ENCODE peak calls at places on chromosome 20, in five cellular contexts. One of them, this sample, is unnamed.

GRCh38 chr20:10113746-10114145 is 79.0 kb downstream of the ANKEF1 start:
- DNase-seq in GM13977: no peak
- DNase-seq in T-cell: no peak
- DNase-seq in AG20443: no peak
- DNase-seq in RWPE1: no peak
- DNase-seq in this sample: no peak

GRCh38 chr20:37941332-37941731 is 38.4 kb downstream of the VSTM2L start:
- DNase-seq in AG20443: peak
- DNase-seq in GM13977: no peak
- DNase-seq in T-cell: no peak
- DNase-seq in RWPE1: no peak
- DNase-seq in this sample: no peak

GRCh38 chr20:17491488-17491887 is 39.7 kb downstream of the BFSP1 start:
- DNase-seq in RWPE1: no peak
- DNase-seq in T-cell: no peak
- DNase-seq in AG20443: no peak
- DNase-seq in GM13977: no peak
- DNase-seq in this sample: no peak

GRCh38 chr20:46036370-46036769 is 7.4 kb downstream of the SLC12A5 start:
- DNase-seq in GM13977: no peak
- DNase-seq in AG20443: no peak
- DNase-seq in RWPE1: no peak
- DNase-seq in T-cell: no peak
- DNase-seq in this sample: no peak

GRCh38 chr20:24970743-24971142 is 21.7 kb downstream of the CST7 start:
- DNase-seq in GM13977: no peak
- DNase-seq in T-cell: no peak
- DNase-seq in RWPE1: no peak
- DNase-seq in AG20443: no peak
- DNase-seq in this sample: no peak

GRCh38 chr20:1121439-1121838 is 3.0 kb downstream of the PSMF1 start:
- DNase-seq in GM13977: no peak
- DNase-seq in RWPE1: no peak
- DNase-seq in T-cell: no peak
- DNase-seq in AG20443: no peak
- DNase-seq in this sample: no peak

GRCh38 chr20:63467294-63468083 is 5.0 kb downstream of the KCNQ2 start:
- DNase-seq in AG20443: no peak
- DNase-seq in T-cell: no peak
- DNase-seq in GM13977: no peak
- DNase-seq in RWPE1: no peak
- DNase-seq in this sample: no peak

GRCh38 chr20:63636752-63637633 is 10.1 kb upstream of the GMEB2 start:
- DNase-seq in AG20443: peak
- DNase-seq in RWPE1: no peak
- DNase-seq in GM13977: no peak
- DNase-seq in T-cell: no peak
- DNase-seq in this sample: no peak

GRCh38 chr20:50308513-50309279 is 118.1 kb downstream of the CEBPB start:
- DNase-seq in GM13977: no peak
- DNase-seq in T-cell: peak
- DNase-seq in AG20443: peak
- DNase-seq in RWPE1: peak
- DNase-seq in this sample: peak

GRCh38 chr20:63625771-63626423 is 1.0 kb downstream of the GMEB2 start:
- DNase-seq in GM13977: peak
- DNase-seq in RWPE1: no peak
- DNase-seq in T-cell: no peak
- DNase-seq in AG20443: peak
- DNase-seq in this sample: peak

GRCh38 chr20:10842116-10842515 is 168.3 kb upstream of the JAG1 start:
- DNase-seq in AG20443: no peak
- DNase-seq in GM13977: no peak
- DNase-seq in T-cell: no peak
- DNase-seq in RWPE1: no peak
- DNase-seq in this sample: no peak

GRCh38 chr20:24995741-24996448 is 3.3 kb upstream of the APMAP start:
- DNase-seq in T-cell: no peak
- DNase-seq in RWPE1: no peak
- DNase-seq in AG20443: no peak
- DNase-seq in GM13977: no peak
- DNase-seq in this sample: peak

GRCh38 chr20:45012682-45013302 is 46.5 kb downstream of the STK4 start:
- DNase-seq in T-cell: no peak
- DNase-seq in RWPE1: peak
- DNase-seq in GM13977: no peak
- DNase-seq in AG20443: peak
- DNase-seq in this sample: no peak

GRCh38 chr20:34377072-34377847 is 14.2 kb downstream of the ITCH start:
- DNase-seq in RWPE1: no peak
- DNase-seq in GM13977: peak
- DNase-seq in T-cell: no peak
- DNase-seq in AG20443: no peak
- DNase-seq in this sample: peak